ENCODE peak calls at places on chromosomes 7 and 10, in four cellular contexts. One of them, this sample, is unnamed. For H3K27me3, the result is how much of the 10 kb centered on the place peaks cover.

GRCh38 chr10:92990615-92991014 is 70.0 kb upstream of the CYP26C1 start:
- DNase-seq in MM.1S: no peak
- DNase-seq in CD8-positive, alpha-beta memory T cell: no peak
- DNase-seq in heart right ventricle: no peak
- DNase-seq in this sample: peak

GRCh38 chr10:43195557-43195956 is 57.3 kb downstream of the CSGALNACT2 start:
- DNase-seq in MM.1S: no peak
- DNase-seq in CD8-positive, alpha-beta memory T cell: no peak
- DNase-seq in heart right ventricle: no peak
- DNase-seq in this sample: no peak

GRCh38 chr7:46603780-46604725 is 683.0 kb upstream of the IGFBP3 start:
- DNase-seq in MM.1S: no peak
- DNase-seq in CD8-positive, alpha-beta memory T cell: no peak
- DNase-seq in heart right ventricle: peak
- DNase-seq in this sample: no peak

GRCh38 chr7:34596887-34597286 is 61.1 kb upstream of the NPSR1 start:
- DNase-seq in MM.1S: peak
- DNase-seq in CD8-positive, alpha-beta memory T cell: no peak
- DNase-seq in heart right ventricle: no peak
- DNase-seq in this sample: no peak

GRCh38 chr7:2165239-2165609 is 67.5 kb downstream of the MAD1L1 start:
- DNase-seq in MM.1S: no peak
- DNase-seq in CD8-positive, alpha-beta memory T cell: no peak
- DNase-seq in heart right ventricle: no peak
- DNase-seq in this sample: no peak

GRCh38 chr7:102306916-102307677 is 20.4 kb downstream of the SH2B2 start:
- DNase-seq in MM.1S: peak
- DNase-seq in CD8-positive, alpha-beta memory T cell: peak
- DNase-seq in heart right ventricle: peak
- DNase-seq in this sample: peak

GRCh38 chr7:32336726-32337125 is 153.5 kb downstream of the LSM5 start:
- DNase-seq in MM.1S: no peak
- DNase-seq in CD8-positive, alpha-beta memory T cell: no peak
- DNase-seq in heart right ventricle: no peak
- DNase-seq in this sample: no peak

GRCh38 chr10:1187151-1187854 is 131.1 kb downstream of the WDR37 start:
- DNase-seq in MM.1S: no peak
- DNase-seq in CD8-positive, alpha-beta memory T cell: no peak
- DNase-seq in heart right ventricle: no peak
- DNase-seq in this sample: no peak

GRCh38 chr7:132609906-132610520 is 33.7 kb upstream of the PLXNA4 start:
- DNase-seq in MM.1S: no peak
- DNase-seq in CD8-positive, alpha-beta memory T cell: no peak
- DNase-seq in heart right ventricle: peak
- DNase-seq in this sample: no peak

GRCh38 chr10:110901954-110902819 is 16.8 kb downstream of the BBIP1 start:
- DNase-seq in MM.1S: no peak
- DNase-seq in CD8-positive, alpha-beta memory T cell: no peak
- DNase-seq in heart right ventricle: no peak
- DNase-seq in this sample: no peak

GRCh38 chr7:45656431-45656830 is 82.3 kb downstream of the ADCY1 start:
- DNase-seq in MM.1S: no peak
- DNase-seq in CD8-positive, alpha-beta memory T cell: no peak
- DNase-seq in heart right ventricle: no peak
- DNase-seq in this sample: no peak

GRCh38 chr7:23349484-23350157 is 50.5 kb downstream of the MALSU1 start:
- DNase-seq in MM.1S: no peak
- DNase-seq in CD8-positive, alpha-beta memory T cell: no peak
- DNase-seq in heart right ventricle: no peak
- DNase-seq in this sample: no peak

GRCh38 chr7:122643248-122643647 is 55.7 kb downstream of the RNF133 start:
- DNase-seq in MM.1S: no peak
- DNase-seq in CD8-positive, alpha-beta memory T cell: no peak
- DNase-seq in heart right ventricle: no peak
- DNase-seq in this sample: no peak

GRCh38 chr10:96244354-96244753 is 27.0 kb downstream of the BLNK start:
- DNase-seq in MM.1S: no peak
- DNase-seq in CD8-positive, alpha-beta memory T cell: no peak
- DNase-seq in heart right ventricle: no peak
- DNase-seq in this sample: peak

GRCh38 chr10:103278862-103279298 is 1.9 kb downstream of the INA start:
- DNase-seq in MM.1S: peak
- DNase-seq in CD8-positive, alpha-beta memory T cell: no peak
- DNase-seq in heart right ventricle: peak
- DNase-seq in this sample: no peak
- H3K27me3 ChIP-seq in MM.1S: under half
- H3K27me3 ChIP-seq in CD8-positive, alpha-beta memory T cell: under half
- H3K27me3 ChIP-seq in heart right ventricle: under half
- H3K27me3 ChIP-seq in this sample: under half

GRCh38 chr10:98467506-98468318 is 21.0 kb upstream of the HPS1 start:
- DNase-seq in MM.1S: peak
- DNase-seq in CD8-positive, alpha-beta memory T cell: peak
- DNase-seq in heart right ventricle: peak
- DNase-seq in this sample: peak

GRCh38 chr10:98470850-98471249 is 24.1 kb upstream of the HPS1 start:
- DNase-seq in MM.1S: no peak
- DNase-seq in CD8-positive, alpha-beta memory T cell: no peak
- DNase-seq in heart right ventricle: no peak
- DNase-seq in this sample: no peak

GRCh38 chr10:98472171-98472570 is 25.4 kb upstream of the HPS1 start:
- DNase-seq in MM.1S: no peak
- DNase-seq in CD8-positive, alpha-beta memory T cell: no peak
- DNase-seq in heart right ventricle: no peak
- DNase-seq in this sample: no peak

GRCh38 chr10:98466916-98467505 is 20.3 kb upstream of the HPS1 start:
- DNase-seq in MM.1S: no peak
- DNase-seq in CD8-positive, alpha-beta memory T cell: no peak
- DNase-seq in heart right ventricle: no peak
- DNase-seq in this sample: no peak

GRCh38 chr10:98469532-98469931 is 22.8 kb upstream of the HPS1 start:
- DNase-seq in MM.1S: no peak
- DNase-seq in CD8-positive, alpha-beta memory T cell: no peak
- DNase-seq in heart right ventricle: no peak
- DNase-seq in this sample: no peak
- H3K27me3 ChIP-seq in MM.1S: under half
- H3K27me3 ChIP-seq in CD8-positive, alpha-beta memory T cell: under half
- H3K27me3 ChIP-seq in heart right ventricle: under half
- H3K27me3 ChIP-seq in this sample: under half

GRCh38 chr10:10782603-10783002 is 235.1 kb upstream of the CELF2 start:
- DNase-seq in MM.1S: no peak
- DNase-seq in CD8-positive, alpha-beta memory T cell: no peak
- DNase-seq in heart right ventricle: no peak
- DNase-seq in this sample: no peak
- H3K27me3 ChIP-seq in MM.1S: under half
- H3K27me3 ChIP-seq in CD8-positive, alpha-beta memory T cell: under half
- H3K27me3 ChIP-seq in heart right ventricle: under half
- H3K27me3 ChIP-seq in this sample: under half

GRCh38 chr10:49611166-49611814 is 1.2 kb downstream of the SLC18A3 start:
- DNase-seq in MM.1S: no peak
- DNase-seq in CD8-positive, alpha-beta memory T cell: no peak
- DNase-seq in heart right ventricle: no peak
- DNase-seq in this sample: no peak
- H3K27me3 ChIP-seq in MM.1S: under half
- H3K27me3 ChIP-seq in CD8-positive, alpha-beta memory T cell: under half
- H3K27me3 ChIP-seq in heart right ventricle: half or more
- H3K27me3 ChIP-seq in this sample: under half

This sample was measured in GM06990.